ENCODE peak calls at places on chromosome 6, in four cellular contexts. One of them, this sample, is unnamed.

GRCh38 chr6:22222469-22222868 is 74.4 kb downstream of the PRL start:
- DNase-seq in GM23248: no peak
- DNase-seq in stomach: no peak
- DNase-seq in CD8-positive, alpha-beta memory T cell: no peak
- DNase-seq in this sample: no peak

GRCh38 chr6:158910484-158911075 is 89.4 kb downstream of the RSPH3 start:
- DNase-seq in stomach: peak; percentile 57
- DNase-seq in CD8-positive, alpha-beta memory T cell: no peak
- DNase-seq in GM23248: no peak
- DNase-seq in this sample: no peak

GRCh38 chr6:29834564-29835436 is 7.2 kb downstream of the HLA-G start:
- DNase-seq in stomach: peak; percentile 38
- DNase-seq in CD8-positive, alpha-beta memory T cell: peak; percentile 50
- DNase-seq in GM23248: peak; percentile 51
- DNase-seq in this sample: no peak

GRCh38 chr6:165010556-165011535 is 298.6 kb downstream of the C6orf118 start:
- DNase-seq in stomach: no peak
- DNase-seq in CD8-positive, alpha-beta memory T cell: no peak
- DNase-seq in GM23248: peak; percentile 61
- DNase-seq in this sample: no peak

GRCh38 chr6:164753517-164753916 is 555.9 kb downstream of the C6orf118 start:
- DNase-seq in GM23248: peak; percentile 5
- DNase-seq in stomach: no peak
- DNase-seq in CD8-positive, alpha-beta memory T cell: no peak
- DNase-seq in this sample: no peak

GRCh38 chr6:102114402-102114801 is 720.9 kb downstream of the GRIK2 start:
- DNase-seq in CD8-positive, alpha-beta memory T cell: no peak
- DNase-seq in GM23248: no peak
- DNase-seq in stomach: no peak
- DNase-seq in this sample: no peak

GRCh38 chr6:6348251-6348650 is 27.8 kb upstream of the F13A1 start:
- DNase-seq in GM23248: no peak
- DNase-seq in stomach: no peak
- DNase-seq in CD8-positive, alpha-beta memory T cell: no peak
- DNase-seq in this sample: no peak

GRCh38 chr6:21668794-21669193 is 75.2 kb downstream of the SOX4 start:
- DNase-seq in GM23248: no peak
- DNase-seq in CD8-positive, alpha-beta memory T cell: no peak
- DNase-seq in stomach: no peak
- DNase-seq in this sample: no peak

GRCh38 chr6:16619017-16619416 is 142.2 kb downstream of the ATXN1 start:
- DNase-seq in CD8-positive, alpha-beta memory T cell: no peak
- DNase-seq in stomach: no peak
- DNase-seq in GM23248: no peak
- DNase-seq in this sample: no peak

GRCh38 chr6:113903666-113904330 is 46.7 kb downstream of the MARCKS start:
- DNase-seq in stomach: peak; percentile 25
- DNase-seq in GM23248: peak; percentile 12
- DNase-seq in CD8-positive, alpha-beta memory T cell: no peak
- DNase-seq in this sample: peak; percentile 30

GRCh38 chr6:12766365-12766764 is 49.8 kb downstream of the PHACTR1 start:
- DNase-seq in stomach: no peak
- DNase-seq in GM23248: no peak
- DNase-seq in CD8-positive, alpha-beta memory T cell: no peak
- DNase-seq in this sample: no peak

GRCh38 chr6:68343901-68344300 is 291.2 kb upstream of the ADGRB3 start:
- DNase-seq in CD8-positive, alpha-beta memory T cell: no peak
- DNase-seq in GM23248: peak; percentile 1
- DNase-seq in stomach: no peak
- DNase-seq in this sample: no peak

GRCh38 chr6:152277826-152278247 is 359.3 kb downstream of the SYNE1 start:
- DNase-seq in GM23248: no peak
- DNase-seq in CD8-positive, alpha-beta memory T cell: no peak
- DNase-seq in stomach: peak; percentile 90
- DNase-seq in this sample: no peak

GRCh38 chr6:27517928-27518787 is 45.3 kb upstream of the ZNF184 start:
- DNase-seq in CD8-positive, alpha-beta memory T cell: no peak
- DNase-seq in GM23248: peak; percentile 51
- DNase-seq in stomach: no peak
- DNase-seq in this sample: no peak

GRCh38 chr6:160804639-160805038 is 102.6 kb downstream of the PLG start:
- DNase-seq in CD8-positive, alpha-beta memory T cell: no peak
- DNase-seq in GM23248: no peak
- DNase-seq in stomach: no peak
- DNase-seq in this sample: no peak

GRCh38 chr6:80022803-80023202 is 18.4 kb downstream of the TTK start:
- DNase-seq in GM23248: peak; percentile 61
- DNase-seq in stomach: no peak
- DNase-seq in CD8-positive, alpha-beta memory T cell: no peak
- DNase-seq in this sample: no peak

GRCh38 chr6:30685157-30685976 is 1.1 kb downstream of the PPP1R18 start:
- DNase-seq in GM23248: peak; percentile 60
- DNase-seq in stomach: no peak
- DNase-seq in CD8-positive, alpha-beta memory T cell: no peak
- DNase-seq in this sample: peak; percentile 84

GRCh38 chr6:57021086-57021720 is 25.3 kb upstream of the KIAA1586 start:
- DNase-seq in CD8-positive, alpha-beta memory T cell: no peak
- DNase-seq in GM23248: peak; percentile 65
- DNase-seq in stomach: no peak
- DNase-seq in this sample: no peak

GRCh38 chr6:101386982-101387381 is 6.5 kb upstream of the GRIK2 start:
- DNase-seq in GM23248: no peak
- DNase-seq in CD8-positive, alpha-beta memory T cell: no peak
- DNase-seq in stomach: no peak
- DNase-seq in this sample: no peak

GRCh38 chr6:83474309-83474708 is 38.0 kb upstream of the PRSS35 start:
- DNase-seq in GM23248: no peak
- DNase-seq in stomach: no peak
- DNase-seq in CD8-positive, alpha-beta memory T cell: no peak
- DNase-seq in this sample: no peak

GRCh38 chr6:28664870-28665396 is 139.3 kb downstream of the GPX5 start:
- DNase-seq in CD8-positive, alpha-beta memory T cell: no peak
- DNase-seq in GM23248: no peak
- DNase-seq in stomach: no peak
- DNase-seq in this sample: no peak

GRCh38 chr6:149861603-149862423 is 2.3 kb downstream of the LRP11 start:
- DNase-seq in stomach: no peak
- DNase-seq in GM23248: peak; percentile 10
- DNase-seq in CD8-positive, alpha-beta memory T cell: no peak
- DNase-seq in this sample: no peak

GRCh38 chr6:45970326-45970725 is 45.3 kb downstream of the CLIC5 start:
- DNase-seq in stomach: no peak
- DNase-seq in GM23248: no peak
- DNase-seq in CD8-positive, alpha-beta memory T cell: no peak
- DNase-seq in this sample: no peak

GRCh38 chr6:166174031-166174430 is 6.4 kb upstream of the TBXT start:
- DNase-seq in GM23248: no peak
- DNase-seq in CD8-positive, alpha-beta memory T cell: no peak
- DNase-seq in stomach: no peak
- DNase-seq in this sample: no peak

GRCh38 chr6:149130093-149130872 is 187.2 kb upstream of the TAB2 start:
- DNase-seq in GM23248: peak; percentile 18
- DNase-seq in CD8-positive, alpha-beta memory T cell: no peak
- DNase-seq in stomach: peak; percentile 68
- DNase-seq in this sample: peak; percentile 42

GRCh38 chr6:119137194-119138072 is 59.0 kb upstream of the FAM184A start:
- DNase-seq in GM23248: peak; percentile 76
- DNase-seq in CD8-positive, alpha-beta memory T cell: no peak
- DNase-seq in stomach: no peak
- DNase-seq in this sample: no peak

GRCh38 chr6:93420163-93420806 is 926 bp upstream of the EPHA7 start:
- DNase-seq in stomach: no peak
- DNase-seq in CD8-positive, alpha-beta memory T cell: no peak
- DNase-seq in GM23248: no peak
- DNase-seq in this sample: no peak

GRCh38 chr6:93183513-93183912 is 235.8 kb downstream of the EPHA7 start:
- DNase-seq in CD8-positive, alpha-beta memory T cell: no peak
- DNase-seq in stomach: no peak
- DNase-seq in GM23248: no peak
- DNase-seq in this sample: no peak

GRCh38 chr6:30515106-30515505 is 25.8 kb downstream of the HLA-E start:
- DNase-seq in CD8-positive, alpha-beta memory T cell: no peak
- DNase-seq in GM23248: no peak
- DNase-seq in stomach: no peak
- DNase-seq in this sample: no peak

GRCh38 chr6:135423649-135424128 is 73.9 kb downstream of the AHI1 start:
- DNase-seq in stomach: no peak
- DNase-seq in GM23248: peak; percentile 58
- DNase-seq in CD8-positive, alpha-beta memory T cell: no peak
- DNase-seq in this sample: no peak

DNA sequence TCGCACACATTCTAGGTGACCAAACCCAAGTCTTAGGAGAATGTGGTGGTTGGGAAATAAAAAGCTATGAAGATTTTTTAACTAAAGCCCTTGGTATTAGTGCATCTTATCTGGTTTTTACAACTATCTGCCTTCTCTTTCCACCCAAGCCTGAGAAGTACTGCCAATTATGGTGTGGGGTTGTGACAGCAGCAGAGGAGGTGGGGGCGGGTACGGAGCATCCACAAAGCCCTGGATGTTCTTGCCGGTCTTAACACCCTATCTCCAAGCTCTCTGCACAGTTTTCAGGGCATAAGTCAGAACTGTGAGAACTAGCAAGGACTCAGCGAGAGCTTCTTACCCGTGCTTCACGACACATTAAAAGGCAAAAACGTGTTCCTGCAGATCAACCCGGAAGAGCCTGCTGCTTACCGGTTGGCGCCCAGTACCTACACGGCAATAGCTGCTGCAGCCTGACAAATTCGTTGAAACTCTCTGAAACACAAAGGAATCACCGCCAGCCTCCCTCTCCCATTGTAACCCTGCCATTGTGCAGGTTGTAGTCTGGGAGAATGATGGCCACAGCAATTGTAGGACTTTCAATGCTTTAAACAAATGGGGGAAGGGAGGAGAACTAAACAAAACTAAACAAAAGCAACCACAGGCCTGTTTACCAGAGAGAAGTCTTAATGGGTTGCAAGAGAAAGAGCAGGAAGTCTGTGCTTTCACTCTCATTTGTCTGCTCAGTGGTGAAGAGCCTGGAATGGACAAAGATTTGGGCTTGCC is 461.1 kb upstream of the JARID2 start:
- DNase-seq in stomach: no peak
- DNase-seq in GM23248: no peak
- DNase-seq in CD8-positive, alpha-beta memory T cell: no peak
- DNase-seq in this sample: no peak
- H3K4me1 ChIP-seq in stomach: no peaks in the 10 kb centered on the region
- H3K4me1 ChIP-seq in GM23248: no peaks in the 10 kb centered on the region
- H3K4me1 ChIP-seq in CD8-positive, alpha-beta memory T cell: peaks cover 7% of the 10 kb centered on the region
- H3K4me1 ChIP-seq in this sample: no peaks in the 10 kb centered on the region

DNA sequence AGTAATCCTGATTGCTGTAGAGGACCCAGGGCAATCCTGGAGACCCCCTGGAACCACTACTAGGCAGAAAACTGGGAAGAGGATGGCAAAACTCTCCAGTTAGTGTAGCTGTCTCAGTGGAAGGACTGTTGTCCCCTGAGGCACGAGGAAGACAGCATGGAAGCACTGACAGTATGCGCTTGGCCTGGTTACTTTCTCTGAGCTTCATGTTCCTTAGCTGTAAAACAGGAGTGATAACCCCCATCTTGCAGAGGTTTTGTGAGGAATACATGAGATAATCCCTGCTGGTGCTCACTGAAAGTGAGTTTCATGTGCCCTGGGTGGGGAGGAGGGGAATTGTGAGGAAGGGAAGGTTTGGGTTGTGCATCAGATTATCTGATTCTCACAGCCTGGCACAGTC is 3.2 kb downstream of the NT5E start:
- DNase-seq in stomach: no peak
- DNase-seq in GM23248: no peak
- DNase-seq in CD8-positive, alpha-beta memory T cell: no peak
- DNase-seq in this sample: no peak
- H3K4me1 ChIP-seq in stomach: peaks cover 8% of the 10 kb centered on the region
- H3K4me1 ChIP-seq in GM23248: peaks cover 63% of the 10 kb centered on the region
- H3K4me1 ChIP-seq in CD8-positive, alpha-beta memory T cell: peaks cover 25% of the 10 kb centered on the region
- H3K4me1 ChIP-seq in this sample: peaks cover 9% of the 10 kb centered on the region

GRCh38 chr6:98047881-98048280 is 764.9 kb upstream of the MMS22L start:
- DNase-seq in GM23248: no peak
- DNase-seq in stomach: no peak
- DNase-seq in CD8-positive, alpha-beta memory T cell: no peak
- DNase-seq in this sample: no peak
- H3K4me1 ChIP-seq in GM23248: no peaks in the 10 kb centered on the region
- H3K4me1 ChIP-seq in stomach: no peaks in the 10 kb centered on the region
- H3K4me1 ChIP-seq in CD8-positive, alpha-beta memory T cell: no peaks in the 10 kb centered on the region
- H3K4me1 ChIP-seq in this sample: no peaks in the 10 kb centered on the region

GRCh38 chr6:100346828-100347227 is 117.9 kb downstream of the SIM1 start:
- DNase-seq in stomach: no peak
- DNase-seq in CD8-positive, alpha-beta memory T cell: no peak
- DNase-seq in GM23248: peak; percentile 86
- DNase-seq in this sample: no peak

GRCh38 chr6:100347901-100348550 is 116.7 kb downstream of the SIM1 start:
- DNase-seq in CD8-positive, alpha-beta memory T cell: no peak
- DNase-seq in GM23248: peak; percentile 81
- DNase-seq in stomach: no peak
- DNase-seq in this sample: no peak

GRCh38 chr6:100350139-100350538 is 114.6 kb downstream of the SIM1 start:
- DNase-seq in stomach: no peak
- DNase-seq in CD8-positive, alpha-beta memory T cell: no peak
- DNase-seq in GM23248: no peak
- DNase-seq in this sample: no peak

GRCh38 chr6:100346203-100346602 is 118.5 kb downstream of the SIM1 start:
- DNase-seq in GM23248: peak; percentile 26
- DNase-seq in CD8-positive, alpha-beta memory T cell: no peak
- DNase-seq in stomach: no peak
- DNase-seq in this sample: no peak

GRCh38 chr6:100349366-100349765 is 115.4 kb downstream of the SIM1 start:
- DNase-seq in stomach: no peak
- DNase-seq in GM23248: no peak
- DNase-seq in CD8-positive, alpha-beta memory T cell: no peak
- DNase-seq in this sample: no peak
- H3K4me1 ChIP-seq in stomach: no peaks in the 10 kb centered on the region
- H3K4me1 ChIP-seq in GM23248: peaks cover 56% of the 10 kb centered on the region
- H3K4me1 ChIP-seq in CD8-positive, alpha-beta memory T cell: no peaks in the 10 kb centered on the region
- H3K4me1 ChIP-seq in this sample: no peaks in the 10 kb centered on the region

GRCh38 chr6:36113049-36113448 is 17.3 kb upstream of the MAPK13 start:
- DNase-seq in GM23248: no peak
- DNase-seq in CD8-positive, alpha-beta memory T cell: no peak
- DNase-seq in stomach: no peak
- DNase-seq in this sample: no peak
- H3K4me1 ChIP-seq in GM23248: no peaks in the 10 kb centered on the region
- H3K4me1 ChIP-seq in CD8-positive, alpha-beta memory T cell: peaks cover 83% of the 10 kb centered on the region
- H3K4me1 ChIP-seq in stomach: no peaks in the 10 kb centered on the region
- H3K4me1 ChIP-seq in this sample: peaks cover 4% of the 10 kb centered on the region